ENCODE peak calls at places on chromosome 5, in six cellular contexts. V is activated gamma-delta T cell; Y is hippocampal formation; F is mammary epithelial cell; M is HEK293T; P is activated CD8-positive, alpha-beta memory T cell treated with anti-CD3 and anti-CD28 coated beads for 48 hours. E is an unnamed sample.

GRCh38 chr5:157362982-157363381 is 97.0 kb upstream of the NIPAL4 start:
- DNase-seq in F (no peak), Y (no peak), M (no peak), V (no peak), P (no peak), E (no peak)

GRCh38 chr5:110086658-110087388 is 397.1 kb downstream of the MAN2A1 start:
- DNase-seq in Y (no peak), M (no peak), F (peak; percentile 96), V (no peak), P (no peak), E (no peak)

GRCh38 chr5:90169078-90169477 is 240.5 kb downstream of the CETN3 start:
- DNase-seq in F (no peak), P (no peak), V (no peak), Y (no peak), M (no peak), E (no peak)

GRCh38 chr5:142151436-142152382 is 43.1 kb downstream of the NDFIP1 start:
- DNase-seq in Y (no peak), M (peak; percentile 22), P (no peak), F (peak; percentile 37), V (no peak), E (peak; percentile 39)

GRCh38 chr5:14144586-14145355 is 1.6 kb downstream of the TRIO start:
- DNase-seq in M (no peak), F (peak; percentile 86), Y (peak; percentile 47), V (peak; percentile 28), P (no peak), E (peak; percentile 30)

GRCh38 chr5:142713151-142713706 is 27.3 kb upstream of the FGF1 start:
- DNase-seq in V (peak; percentile 70), M (peak; percentile 86), P (peak; percentile 86), Y (peak; percentile 94), F (peak; percentile 79), E (peak; percentile 70)

GRCh38 chr5:159184858-159185381 is 24.4 kb downstream of the RNF145 start:
- DNase-seq in Y (no peak), F (peak; percentile 87), P (no peak), M (no peak), V (no peak), E (no peak)

GRCh38 chr5:136062563-136063274 is 33.9 kb downstream of the TGFBI start:
- DNase-seq in M (peak; percentile 49), Y (no peak), F (peak; percentile 53), P (no peak), V (no peak), E (no peak)

GRCh38 chr5:68656936-68657857 is 436.6 kb upstream of the SLC30A5 start:
- DNase-seq in P (no peak), Y (no peak), V (no peak), M (no peak), F (peak; percentile 52), E (no peak)

GRCh38 chr5:124705577-124705976 is 40.9 kb downstream of the ZNF608 start:
- DNase-seq in P (no peak), Y (no peak), M (no peak), V (no peak), F (no peak), E (no peak)

GRCh38 chr5:134142806-134143205 is 28.3 kb downstream of the TCF7 start:
- DNase-seq in P (no peak), F (no peak), V (no peak), Y (no peak), M (no peak), E (no peak)

GRCh38 chr5:58133631-58134296 is 326.1 kb downstream of the PLK2 start:
- DNase-seq in P (no peak), Y (no peak), V (no peak), M (no peak), F (peak; percentile 49), E (no peak)

GRCh38 chr5:173855162-173855994 is 32.8 kb upstream of the CPEB4 start:
- DNase-seq in F (peak; percentile 28), P (no peak), Y (no peak), M (no peak), V (no peak), E (no peak)

GRCh38 chr5:171432076-171432475 is 12.6 kb downstream of the FGF18 start:
- DNase-seq in V (no peak), Y (no peak), M (no peak), P (no peak), F (no peak), E (no peak)

GRCh38 chr5:112892776-112893175 is 29.3 kb downstream of the REEP5 start:
- DNase-seq in Y (no peak), M (no peak), F (no peak), V (no peak), P (no peak), E (no peak)

GRCh38 chr5:1204693-1205242 is 3.4 kb downstream of the SLC6A19 start:
- DNase-seq in P (no peak), M (no peak), F (no peak), V (no peak), Y (no peak), E (no peak)

GRCh38 chr5:129358069-129358468 is 102.0 kb upstream of the ADAMTS19 start:
- DNase-seq in F (no peak), P (no peak), M (no peak), Y (no peak), V (no peak), E (no peak)

GRCh38 chr5:81429363-81429762 is 35.4 kb upstream of the ACOT12 start:
- DNase-seq in M (no peak), V (no peak), Y (no peak), F (no peak), P (no peak), E (no peak)

GRCh38 chr5:158084292-158084691 is 225.3 kb upstream of the CLINT1 start:
- DNase-seq in V (no peak), F (peak; percentile 63), P (no peak), Y (no peak), M (no peak), E (no peak)

GRCh38 chr5:41095324-41096101 is 24.4 kb upstream of the MROH2B start:
- DNase-seq in P (no peak), V (no peak), F (no peak), M (no peak), Y (no peak), E (no peak)

GRCh38 chr5:114391321-114391720 is 29.5 kb downstream of the KCNN2 start:
- DNase-seq in P (no peak), V (no peak), Y (no peak), M (no peak), F (no peak), E (no peak)

GRCh38 chr5:134227259-134227658 is 1.4 kb upstream of the PPP2CA start:
- DNase-seq in P (no peak), M (peak; percentile 9), Y (no peak), V (no peak), F (peak; percentile 36), E (no peak)

GRCh38 chr5:51148437-51148836 is 234.8 kb upstream of the ISL1 start:
- DNase-seq in M (no peak), P (no peak), F (no peak), V (no peak), Y (no peak), E (no peak)

GRCh38 chr5:371811-372555 is 50.5 kb downstream of the AHRR start:
- DNase-seq in F (no peak), Y (no peak), M (no peak), V (no peak), P (no peak), E (peak; percentile 16)

GRCh38 chr5:36777105-36777757 is 99.3 kb upstream of the NIPBL start:
- DNase-seq in F (peak; percentile 8), P (no peak), Y (no peak), M (peak; percentile 60), V (no peak), E (no peak)

GRCh38 chr5:169960659-169961058 is 19.6 kb downstream of the INSYN2B start:
- DNase-seq in Y (no peak), P (no peak), M (no peak), F (peak; percentile 33), V (no peak), E (no peak)

GRCh38 chr5:125390316-125390715 is 643.9 kb upstream of the ZNF608 start:
- DNase-seq in F (no peak), M (no peak), V (no peak), Y (no peak), P (no peak), E (no peak)

GRCh38 chr5:73022480-73023169 is 66.8 kb downstream of the FCHO2 start:
- DNase-seq in P (no peak), M (no peak), Y (no peak), F (peak; percentile 27), V (no peak), E (no peak)